ENCODE peak calls at places on chromosome 19, in four cellular contexts. G, H, S and O are unnamed samples. For H3K9me3, H3K4me1 and H3K27me3, the result is how much of the 10 kb centered on the place peaks cover.

GRCh38 chr19:2686347-2686746 is 16.1 kb downstream of the GNG7 start:
- DNase-seq in G (no peak), S (no peak), H (no peak), O (peak)

GRCh38 chr19:2542341-2543069 is 66.6 kb downstream of the GADD45B start:
- DNase-seq in S (peak), G (peak), H (no peak), O (no peak)

GRCh38 chr19:5002143-5002542 is 33.2 kb downstream of the KDM4B start:
- DNase-seq in G (peak), H (no peak), S (peak), O (no peak)

GRCh38 chr19:2540646-2541454 is 64.9 kb downstream of the GADD45B start:
- DNase-seq in G (peak), S (peak), H (peak), O (peak)

GRCh38 chr19:3046621-3047306 is 15.5 kb downstream of the TLE5 start:
- DNase-seq in G (peak), S (no peak), H (no peak), O (no peak)

GRCh38 chr19:58196911-58197616 is 14.2 kb downstream of the ZNF274 start:
- DNase-seq in H (no peak), G (no peak), S (peak), O (no peak)

GRCh38 chr19:8145969-8146368 is 3.4 kb downstream of the FBN3 start:
- DNase-seq in S (no peak), H (no peak), G (no peak), O (peak)

GRCh38 chr19:48819366-48819816 is 8.6 kb upstream of the BCAT2 start:
- DNase-seq in H (peak), S (no peak), G (peak), O (no peak)

GRCh38 chr19:6802336-6803035 is 30.0 kb downstream of the VAV1 start:
- DNase-seq in G (peak), S (no peak), H (no peak), O (peak)

GRCh38 chr19:44476559-44477408 is 23.5 kb downstream of the ZNF180 start:
- DNase-seq in H (no peak), S (peak), G (no peak), O (no peak)

GRCh38 chr19:55640043-55640576 is 692 bp upstream of the ZNF580 start:
- DNase-seq in G (peak), S (no peak), H (peak), O (peak)

GRCh38 chr19:53870485-53870844 is 2.8 kb downstream of the MYADM start:
- DNase-seq in H (no peak), S (no peak), G (peak), O (peak)

GRCh38 chr19:57708641-57709354 is at the start of gene ZNF154:
- DNase-seq in S (no peak), G (peak), H (no peak), O (peak)

GRCh38 chr19:10086032-10086903 is at the start of gene SHFL:
- DNase-seq in G (peak), H (peak), S (peak), O (peak)

GRCh38 chr19:2015611-2015950 is at the start of gene BTBD2:
- DNase-seq in H (no peak), G (peak), S (no peak), O (no peak)

GRCh38 chr19:49588370-49589122 is 2.4 kb upstream of the PRR12 start:
- DNase-seq in S (no peak), H (no peak), G (no peak), O (peak)

GRCh38 chr19:4870025-4870700 is 2.7 kb upstream of the PLIN3 start:
- DNase-seq in H (peak), S (peak), G (peak), O (peak)

GRCh38 chr19:8046569-8047165 is 5.9 kb upstream of the CCL25 start:
- DNase-seq in G (no peak), H (no peak), S (no peak), O (no peak)

GRCh38 chr19:36573948-36574726 is 1.0 kb upstream of the ZNF529 start:
- DNase-seq in S (peak), H (no peak), G (peak), O (no peak)

GRCh38 chr19:49687566-49688316 is 1.7 kb upstream of the ADM5 start:
- DNase-seq in G (no peak), S (no peak), H (no peak), O (no peak)

GRCh38 chr19:28289294-28290063 is 923.5 kb downstream of the UQCRFS1 start:
- DNase-seq in S (no peak), G (peak), H (no peak), O (no peak)

GRCh38 chr19:17967258-17968051 is 548 bp downstream of the KCNN1 start:
- DNase-seq in G (no peak), H (no peak), S (no peak), O (no peak)

GRCh38 chr19:35717665-35718344 is at the start of gene KMT2B:
- DNase-seq in H (no peak), G (no peak), S (no peak), O (peak)

GRCh38 chr19:35013820-35014754 is 14.0 kb downstream of the GRAMD1A start:
- DNase-seq in G (no peak), H (no peak), S (no peak), O (no peak)

GRCh38 chr19:17370026-17370587 is 7.0 kb downstream of the PLVAP start:
- DNase-seq in G (peak), H (no peak), S (no peak), O (no peak)

GRCh38 chr19:35154535-35155406 is at the start of gene FXYD5:
- DNase-seq in S (no peak), G (peak), H (peak), O (peak)

GRCh38 chr19:45296365-45296764 is 26.3 kb downstream of the CKM start:
- DNase-seq in H (no peak), G (no peak), S (no peak), O (no peak)

GRCh38 chr19:23946569-23946968 is 31.9 kb downstream of the ZNF726 start:
- DNase-seq in H (no peak), S (no peak), G (no peak), O (no peak)

GRCh38 chr19:23949611-23950010 is 34.9 kb downstream of the ZNF726 start:
- DNase-seq in S (no peak), H (no peak), G (no peak), O (no peak)
- H3K9me3 ChIP-seq in S (half or more), H (under half), G (under half), O (under half)

GRCh38 chr19:16326401-16327130 is 1.9 kb downstream of the KLF2 start:
- DNase-seq in S (no peak), G (no peak), H (peak), O (no peak)

GRCh38 chr19:16325671-16326400 is 1.2 kb downstream of the KLF2 start:
- DNase-seq in H (peak), G (no peak), S (no peak), O (peak)

GRCh38 chr19:16324064-16324383 is 602 bp upstream of the KLF2 start:
- DNase-seq in H (no peak), S (no peak), G (no peak), O (no peak)

GRCh38 chr19:16324384-16325160 is at the start of gene KLF2:
- DNase-seq in G (peak), S (peak), H (peak), O (peak)

DNA sequence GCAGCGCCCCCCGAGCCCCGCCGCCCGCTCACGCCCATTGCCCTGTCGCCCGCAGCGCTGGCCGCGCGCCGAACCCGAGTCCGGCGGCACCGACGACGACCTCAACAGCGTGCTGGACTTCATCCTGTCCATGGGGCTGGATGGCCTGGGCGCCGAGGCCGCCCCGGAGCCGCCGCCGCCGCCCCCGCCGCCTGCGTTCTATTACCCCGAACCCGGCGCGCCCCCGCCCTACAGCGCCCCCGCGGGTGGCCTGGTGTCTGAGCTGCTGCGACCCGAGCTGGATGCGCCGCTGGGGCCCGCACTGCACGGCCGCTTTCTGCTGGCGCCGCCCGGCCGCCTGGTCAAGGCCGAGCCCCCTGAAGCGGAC is 518 bp downstream of the KLF2 start:
- DNase-seq in H (peak), S (no peak), G (peak), O (peak)
- H3K4me1 ChIP-seq in H (under half), S (under half), G (under half), O (under half)

GRCh38 chr19:33217881-33218280 is 7.8 kb downstream of the SLC7A10 start:
- DNase-seq in G (no peak), S (no peak), H (no peak), O (peak)

GRCh38 chr19:33221641-33222040 is 4.0 kb downstream of the SLC7A10 start:
- DNase-seq in G (no peak), H (no peak), S (no peak), O (peak)

GRCh38 chr19:33220735-33221134 is 4.9 kb downstream of the SLC7A10 start:
- DNase-seq in H (no peak), G (no peak), S (no peak), O (peak)

GRCh38 chr19:33219261-33219812 is 6.3 kb downstream of the SLC7A10 start:
- DNase-seq in S (no peak), G (no peak), H (no peak), O (no peak)

GRCh38 chr19:33220115-33220514 is 5.5 kb downstream of the SLC7A10 start:
- DNase-seq in S (no peak), H (no peak), G (no peak), O (peak)
- H3K27me3 ChIP-seq in S (under half), H (under half), G (under half), O (under half)

DNA sequence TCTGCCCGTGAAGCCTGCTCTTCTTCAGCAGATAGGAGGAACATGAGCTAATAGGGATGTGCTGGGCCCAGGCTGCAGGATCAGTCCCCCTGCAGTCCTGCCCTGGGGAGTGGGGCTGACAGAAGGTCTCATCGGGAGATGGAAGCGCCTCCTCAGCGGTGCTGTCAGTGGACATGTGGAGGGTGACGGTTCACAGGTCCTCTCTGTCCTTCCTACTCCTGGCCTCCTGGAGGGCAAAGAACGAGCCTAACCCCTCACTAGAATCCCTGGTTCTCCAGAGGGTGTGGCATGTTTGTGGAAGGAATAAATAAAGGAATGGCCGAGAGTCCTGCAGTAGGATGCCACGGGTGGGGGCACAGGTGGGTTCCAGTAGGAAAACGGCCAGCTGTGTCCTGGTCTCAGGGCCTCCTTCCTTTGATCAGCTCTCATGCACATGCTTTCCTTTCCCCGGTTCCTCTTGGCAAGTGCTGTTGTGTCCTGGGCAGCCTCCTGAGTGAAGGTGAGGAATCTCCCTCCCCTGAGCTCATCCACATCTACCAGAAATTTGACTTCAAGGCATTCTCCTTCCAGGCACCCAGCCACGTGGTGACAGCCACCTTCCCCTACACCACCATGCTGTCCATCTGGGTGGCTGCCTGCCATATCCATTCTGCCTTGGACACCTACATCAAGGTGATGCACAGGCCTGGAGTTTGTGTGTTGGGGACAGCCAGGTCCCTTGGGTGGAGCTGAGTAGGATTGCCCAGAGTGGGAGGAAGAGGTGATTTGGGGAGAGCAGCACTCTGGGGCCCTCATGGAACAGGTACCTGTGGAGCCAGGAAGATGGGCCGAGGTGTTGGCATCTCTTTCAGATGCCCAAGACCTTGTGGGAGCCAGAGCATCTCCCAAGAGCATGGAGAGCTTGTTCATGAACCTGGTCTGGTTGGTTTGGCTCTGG is 28.6 kb upstream of the ZNF492 start:
- DNase-seq in S (no peak), G (no peak), H (peak), O (no peak)
- H3K9me3 ChIP-seq in S (half or more), G (under half), H (under half), O (half or more)

GRCh38 chr19:18967358-18968146 is 26.5 kb upstream of the HOMER3 start:
- DNase-seq in G (peak), H (peak), S (no peak), O (peak)
- H3K4me1 ChIP-seq in G (under half), H (half or more), S (half or more), O (half or more)

DNA sequence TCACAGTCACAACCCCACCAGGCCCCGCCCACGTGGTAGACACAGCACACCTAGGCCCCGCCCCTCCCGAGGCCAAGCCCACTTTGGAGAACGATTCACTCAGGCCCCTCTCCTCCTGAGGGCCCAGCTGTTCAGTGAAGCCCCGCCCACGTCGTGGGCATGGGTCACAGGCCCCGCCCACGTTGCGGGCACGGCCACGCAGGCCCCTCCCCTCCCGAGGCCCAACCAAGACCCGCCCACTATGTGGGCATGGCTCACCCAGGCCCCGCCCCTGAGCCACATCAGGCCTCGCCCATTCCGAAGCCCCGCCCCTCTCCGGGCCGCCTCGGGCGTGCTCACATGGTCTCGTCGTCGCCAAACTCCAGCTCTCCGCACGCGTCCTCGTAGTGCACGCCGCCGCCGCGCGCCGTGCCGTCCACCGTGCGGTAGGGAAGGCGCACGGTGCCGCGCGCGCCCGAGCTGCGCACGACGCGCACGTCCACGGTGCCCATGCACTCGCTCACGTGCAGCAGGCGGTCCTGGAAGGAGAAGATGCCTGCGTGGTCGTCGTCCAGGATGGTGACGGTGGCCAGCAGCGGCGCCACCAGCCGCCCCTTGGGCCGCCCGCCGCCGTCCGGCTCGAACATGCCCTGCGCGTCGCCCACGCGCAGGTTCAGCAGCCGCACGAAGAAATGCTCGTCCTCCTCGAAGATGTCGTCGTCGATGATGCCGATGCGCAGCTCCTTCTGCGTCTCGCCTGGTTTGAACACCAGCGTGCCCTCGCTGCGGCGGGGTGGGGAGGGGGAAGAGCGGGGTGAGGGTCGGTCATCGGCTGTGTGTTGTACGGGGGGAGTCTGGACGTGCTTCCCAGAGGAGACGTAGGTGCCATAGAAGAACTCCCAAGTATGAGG is 24.0 kb downstream of the SLC8A2 start:
- DNase-seq in H (peak), S (peak), G (peak), O (no peak)
- H3K27me3 ChIP-seq in H (half or more), S (under half), G (under half), O (under half)

GRCh38 chr19:52112624-52113023 is 17.1 kb upstream of the ZNF841 start:
- DNase-seq in G (no peak), S (no peak), H (no peak), O (no peak)
- H3K9me3 ChIP-seq in G (half or more), S (half or more), H (half or more), O (half or more)

GRCh38 chr19:42250666-42251531 is 4.0 kb downstream of the ERF start:
- DNase-seq in G (peak), S (no peak), H (no peak), O (no peak)

GRCh38 chr19:42250249-42250665 is 4.7 kb downstream of the ERF start:
- DNase-seq in S (no peak), G (peak), H (no peak), O (no peak)

GRCh38 chr19:42249769-42250168 is 5.2 kb downstream of the ERF start:
- DNase-seq in H (no peak), G (no peak), S (no peak), O (no peak)

GRCh38 chr19:42252365-42253244 is 2.3 kb downstream of the ERF start:
- DNase-seq in S (no peak), H (no peak), G (peak), O (peak)

GRCh38 chr19:42251572-42251990 is 3.3 kb downstream of the ERF start:
- DNase-seq in H (no peak), S (no peak), G (no peak), O (no peak)
- H3K4me1 ChIP-seq in H (half or more), S (half or more), G (half or more), O (under half)

GRCh38 chr19:39200066-39200817 is 3.5 kb downstream of the NCCRP1 start:
- DNase-seq in H (no peak), G (peak), S (no peak), O (no peak)

GRCh38 chr19:39205449-39205764 is 1.3 kb upstream of the SYCN start:
- DNase-seq in H (no peak), G (no peak), S (no peak), O (no peak)

GRCh38 chr19:39200818-39201145 is 3.3 kb downstream of the SYCN start:
- DNase-seq in S (no peak), H (no peak), G (no peak), O (no peak)

GRCh38 chr19:39203372-39204341 is at the start of gene SYCN:
- DNase-seq in H (no peak), G (no peak), S (no peak), O (no peak)

GRCh38 chr19:39202998-39203355 is 1.1 kb downstream of the SYCN start:
- DNase-seq in S (no peak), G (no peak), H (no peak), O (no peak)
- H3K27me3 ChIP-seq in S (half or more), G (under half), H (half or more), O (half or more)

GRCh38 chr19:47330466-47330869 is 1.5 kb upstream of the C5AR2 start:
- DNase-seq in H (no peak), S (no peak), G (peak), O (no peak)

GRCh38 chr19:47331490-47331889 is 485 bp upstream of the C5AR2 start:
- DNase-seq in G (no peak), S (no peak), H (no peak), O (no peak)

DNA sequence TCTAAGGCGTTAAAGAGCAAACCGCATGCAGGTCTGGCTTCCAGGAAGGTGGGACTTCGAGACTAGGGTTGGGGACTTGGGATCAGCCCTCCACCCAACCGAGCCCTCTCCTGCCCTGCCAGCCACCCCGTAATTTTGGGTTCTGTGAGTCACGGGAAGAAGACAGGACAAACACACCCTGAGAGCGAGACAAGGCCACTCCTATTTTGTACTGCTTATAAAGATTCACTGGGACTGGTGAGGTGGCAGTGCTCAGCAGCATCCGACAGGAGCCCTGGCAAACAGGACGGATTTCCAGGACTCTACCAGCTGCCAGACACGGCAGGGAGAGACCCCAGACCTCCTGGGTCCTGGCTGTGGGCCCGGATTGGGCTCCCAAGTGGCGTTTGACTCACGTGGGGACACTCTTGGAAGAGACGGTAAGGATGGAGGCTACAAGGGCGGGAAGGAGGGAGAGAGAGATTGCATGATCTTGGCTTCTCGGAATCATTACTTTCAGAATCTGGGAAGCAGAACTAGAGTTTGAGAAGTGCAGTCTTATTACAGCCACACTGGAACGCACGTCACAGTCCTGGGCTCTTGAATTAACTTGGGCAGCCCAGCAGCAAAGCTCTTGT is at the start of gene C5AR2:
- DNase-seq in H (no peak), G (peak), S (no peak), O (no peak)
- H3K9me3 ChIP-seq in H (under half), G (under half), S (under half), O (under half)